ENCODE peak calls at places on chromosomes 2 and 18, in four cellular contexts. B is dermis microvascular lymphatic vessel endothelial cell; W is activated naive CD4-positive, alpha-beta T cell treated with Interleukin-2 at 50 U/mL for 16 hours; L is AML-193. I is an unnamed sample.

GRCh38 chr18:41265047-41265446 is 690.0 kb upstream of the PIK3C3 start:
- DNase-seq in L (no peak), W (no peak), B (no peak), I (no peak)

GRCh38 chr2:15913146-15913545 is 27.2 kb upstream of the MYCN start:
- DNase-seq in L (no peak), B (no peak), W (no peak), I (no peak)

GRCh38 chr2:222939979-222940378 is 79.1 kb downstream of the ACSL3 start:
- DNase-seq in L (no peak), W (no peak), B (no peak), I (no peak)

GRCh38 chr2:4258563-4258962 is 555.2 kb downstream of the DCDC2C start:
- DNase-seq in W (no peak), L (no peak), B (no peak), I (no peak)

GRCh38 chr2:74867841-74868658 is 34.1 kb downstream of the HK2 start:
- DNase-seq in W (no peak), B (no peak), L (no peak), I (peak)

GRCh38 chr18:22165603-22166069 is 3.8 kb upstream of the GATA6 start:
- DNase-seq in L (no peak), W (no peak), B (no peak), I (no peak)

GRCh38 chr2:122704109-122704563 is 948.7 kb downstream of the TSN start:
- DNase-seq in L (peak), B (no peak), W (no peak), I (peak)

GRCh38 chr18:43875496-43875895 is 598.2 kb upstream of the SYT4 start:
- DNase-seq in W (no peak), L (no peak), B (no peak), I (no peak)

GRCh38 chr2:86476918-86477317 is 35.7 kb downstream of the KDM3A start:
- DNase-seq in B (no peak), W (no peak), L (no peak), I (no peak)

GRCh38 chr2:241234066-241234790 is 45.8 kb downstream of the ANO7 start:
- DNase-seq in B (no peak), L (no peak), W (no peak), I (no peak)

GRCh38 chr18:48138660-48139426 is 208.4 kb upstream of the SMAD2 start:
- DNase-seq in B (no peak), L (no peak), W (no peak), I (no peak)

GRCh38 chr18:50159654-50160046 is 35.3 kb downstream of the MYO5B start:
- DNase-seq in L (no peak), B (no peak), W (no peak), I (no peak)

GRCh38 chr2:1769703-1770422 is 25.5 kb upstream of the PXDN start:
- DNase-seq in L (no peak), W (peak), B (peak), I (peak)

GRCh38 chr2:176944998-176945397 is 267.6 kb upstream of the HNRNPA3 start:
- DNase-seq in B (no peak), L (no peak), W (no peak), I (no peak)

GRCh38 chr2:239873656-239874635 is 151.2 kb downstream of the NDUFA10 start:
- DNase-seq in W (no peak), L (no peak), B (no peak), I (no peak)

GRCh38 chr2:197497301-197497700 is 2.3 kb downstream of the HSPD1 start:
- DNase-seq in W (no peak), B (no peak), L (no peak), I (no peak)

GRCh38 chr2:104872034-104872865 is 18.3 kb downstream of the POU3F3 start:
- DNase-seq in L (no peak), W (no peak), B (no peak), I (no peak)

GRCh38 chr2:56185582-56186046 is 1.8 kb downstream of the CCDC85A start:
- DNase-seq in W (no peak), B (peak), L (no peak), I (no peak)

GRCh38 chr18:13613099-13613498 is 113.3 kb downstream of the FAM210A start:
- DNase-seq in L (no peak), B (no peak), W (no peak), I (no peak)

GRCh38 chr2:187581125-187581896 is 27.1 kb upstream of the TFPI start:
- DNase-seq in W (no peak), B (peak), L (peak), I (peak)

GRCh38 chr2:109164739-109165221 is 35.8 kb downstream of the SH3RF3 start:
- DNase-seq in W (no peak), B (peak), L (peak), I (no peak)

GRCh38 chr2:118115761-118116160 is 27.5 kb downstream of the INSIG2 start:
- DNase-seq in B (no peak), L (no peak), W (no peak), I (no peak)

GRCh38 chr2:71853858-71854257 is 293.8 kb downstream of the CYP26B1 start:
- DNase-seq in B (no peak), W (no peak), L (no peak), I (no peak)

GRCh38 chr18:14174706-14175085 is 42.5 kb upstream of the ZNF519 start:
- DNase-seq in B (no peak), W (no peak), L (no peak), I (no peak)

GRCh38 chr2:174013310-174013751 is 48.2 kb upstream of the SP3 start:
- DNase-seq in W (no peak), L (no peak), B (no peak), I (no peak)

GRCh38 chr18:10543277-10543676 is 17.4 kb downstream of the NAPG start:
- DNase-seq in B (no peak), L (no peak), W (no peak), I (no peak)

GRCh38 chr2:85330839-85331636 is 3.2 kb upstream of the TGOLN2 start:
- DNase-seq in L (no peak), B (no peak), W (peak), I (no peak)

GRCh38 chr2:161586517-161587167 is 37.6 kb upstream of the SLC4A10 start:
- DNase-seq in W (no peak), L (peak), B (peak), I (peak)

GRCh38 chr2:26461601-26462023 is 16.3 kb downstream of the OTOF start:
- DNase-seq in L (no peak), W (no peak), B (no peak), I (no peak)

GRCh38 chr18:78330761-78331160 is 648.9 kb upstream of the SALL3 start:
- DNase-seq in W (no peak), B (no peak), L (no peak), I (no peak)